ENCODE peak calls at places on chromosomes 7 and 10, in six cellular contexts. P, Q, E, L, Y and R are unnamed samples.

GRCh38 chr7:28069788-28070187 is 110.8 kb downstream of the JAZF1 start:
- DNase-seq in P (no peak), Q (peak; percentile 48), E (peak; percentile 26), L (peak; percentile 19), Y (no peak), R (no peak)

GRCh38 chr7:154998481-154998880 is 4.4 kb downstream of the PAXIP1 start:
- DNase-seq in P (no peak), Q (no peak), E (no peak), L (no peak), Y (no peak), R (no peak)

GRCh38 chr7:115300228-115300870 is 378.5 kb downstream of the MDFIC start:
- DNase-seq in P (no peak), Q (no peak), E (no peak), L (no peak), Y (no peak), R (no peak)

GRCh38 chr7:46630031-46630430 is 709.0 kb upstream of the IGFBP3 start:
- DNase-seq in P (no peak), Q (no peak), E (no peak), L (no peak), Y (no peak), R (no peak)

GRCh38 chr7:8378349-8379019 is 54.9 kb upstream of the NXPH1 start:
- DNase-seq in P (no peak), Q (no peak), E (no peak), L (no peak), Y (no peak), R (no peak)

GRCh38 chr7:100509213-100509612 is 25.5 kb downstream of the NYAP1 start:
- DNase-seq in P (no peak), Q (peak; percentile 42), E (no peak), L (peak; percentile 85), Y (no peak), R (no peak)

GRCh38 chr10:121217331-121217730 is 366.2 kb downstream of the WDR11 start:
- DNase-seq in P (no peak), Q (no peak), E (no peak), L (no peak), Y (no peak), R (no peak)

GRCh38 chr7:46568420-46569116 is 647.5 kb upstream of the IGFBP3 start:
- DNase-seq in P (no peak), Q (no peak), E (peak; percentile 48), L (no peak), Y (no peak), R (no peak)

GRCh38 chr7:73971701-73972341 is 56.2 kb upstream of the ELN start:
- DNase-seq in P (no peak), Q (no peak), E (no peak), L (no peak), Y (no peak), R (no peak)

GRCh38 chr10:80500572-80501380 is 36.9 kb upstream of the SH2D4B start:
- DNase-seq in P (no peak), Q (peak; percentile 76), E (no peak), L (peak; percentile 26), Y (no peak), R (no peak)

GRCh38 chr10:32141018-32141807 is 85.0 kb upstream of the KIF5B start:
- DNase-seq in P (no peak), Q (no peak), E (peak; percentile 51), L (peak; percentile 35), Y (no peak), R (no peak)

GRCh38 chr10:43396928-43397624 is 11.9 kb downstream of the HNRNPF start:
- DNase-seq in P (peak; percentile 51), Q (peak; percentile 80), E (peak; percentile 95), L (peak; percentile 92), Y (peak; percentile 89), R (peak; percentile 85)

GRCh38 chr10:43394868-43395267 is 14.1 kb downstream of the HNRNPF start:
- DNase-seq in P (no peak), Q (no peak), E (no peak), L (no peak), Y (no peak), R (no peak)

GRCh38 chr10:43395571-43396060 is 13.4 kb downstream of the HNRNPF start:
- DNase-seq in P (no peak), Q (no peak), E (no peak), L (peak; percentile 22), Y (no peak), R (no peak)

GRCh38 chr10:43393606-43394360 is 15.2 kb downstream of the HNRNPF start:
- DNase-seq in P (no peak), Q (no peak), E (no peak), L (no peak), Y (no peak), R (no peak)

DNA sequence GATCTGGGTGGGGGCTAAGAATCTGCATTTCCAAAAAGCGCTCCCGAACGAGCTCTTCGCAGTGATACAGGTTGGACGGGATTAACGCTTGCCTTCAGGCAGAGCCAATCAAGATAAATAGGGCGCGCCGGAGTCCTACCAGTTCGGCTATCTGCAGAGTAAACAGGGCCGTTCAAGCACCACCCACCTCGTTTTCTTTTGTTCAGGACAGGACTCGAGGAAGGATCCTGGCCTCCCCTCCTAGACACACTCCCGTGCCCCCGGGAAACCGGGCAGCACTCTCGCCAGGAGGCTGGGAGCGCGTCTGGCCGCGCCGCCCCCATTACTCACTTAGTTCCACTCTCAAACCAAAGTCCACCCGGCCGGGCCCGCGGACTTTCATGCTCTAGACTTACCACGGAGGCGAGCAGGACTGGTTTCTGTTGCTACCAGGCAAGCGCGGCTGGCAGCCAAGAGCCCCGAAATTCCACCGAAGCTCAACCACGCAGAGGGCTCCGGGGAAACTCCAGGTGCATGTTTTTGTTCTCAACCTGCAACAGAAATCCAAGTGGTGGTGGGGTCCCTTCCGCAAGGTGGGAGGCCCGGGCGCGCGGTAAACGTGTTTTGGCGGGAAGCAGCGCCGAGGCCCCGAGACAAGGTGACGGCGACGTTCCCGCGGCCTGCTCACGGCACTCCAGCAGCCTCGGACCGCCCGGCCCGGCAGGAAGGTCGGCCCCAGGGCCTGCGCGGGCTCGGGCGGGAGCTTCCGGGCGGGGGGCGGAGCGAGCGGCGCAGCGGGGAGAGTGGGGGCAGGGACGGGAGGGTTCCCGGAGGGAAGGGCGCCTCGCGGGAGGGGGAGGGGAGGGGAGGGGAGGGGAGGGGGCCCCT is 12.7 kb downstream of the HNRNPF start:
- DNase-seq in P (no peak), Q (peak; percentile 49), E (peak; percentile 85), L (peak; percentile 79), Y (peak; percentile 86), R (peak; percentile 65)
- TF ChIP-seq POLR2A in P (no peak), Q (no peak), E (peak; percentile 76), L (peak; percentile 22), Y (peak; percentile 40), R (peak; percentile 42)

DNA sequence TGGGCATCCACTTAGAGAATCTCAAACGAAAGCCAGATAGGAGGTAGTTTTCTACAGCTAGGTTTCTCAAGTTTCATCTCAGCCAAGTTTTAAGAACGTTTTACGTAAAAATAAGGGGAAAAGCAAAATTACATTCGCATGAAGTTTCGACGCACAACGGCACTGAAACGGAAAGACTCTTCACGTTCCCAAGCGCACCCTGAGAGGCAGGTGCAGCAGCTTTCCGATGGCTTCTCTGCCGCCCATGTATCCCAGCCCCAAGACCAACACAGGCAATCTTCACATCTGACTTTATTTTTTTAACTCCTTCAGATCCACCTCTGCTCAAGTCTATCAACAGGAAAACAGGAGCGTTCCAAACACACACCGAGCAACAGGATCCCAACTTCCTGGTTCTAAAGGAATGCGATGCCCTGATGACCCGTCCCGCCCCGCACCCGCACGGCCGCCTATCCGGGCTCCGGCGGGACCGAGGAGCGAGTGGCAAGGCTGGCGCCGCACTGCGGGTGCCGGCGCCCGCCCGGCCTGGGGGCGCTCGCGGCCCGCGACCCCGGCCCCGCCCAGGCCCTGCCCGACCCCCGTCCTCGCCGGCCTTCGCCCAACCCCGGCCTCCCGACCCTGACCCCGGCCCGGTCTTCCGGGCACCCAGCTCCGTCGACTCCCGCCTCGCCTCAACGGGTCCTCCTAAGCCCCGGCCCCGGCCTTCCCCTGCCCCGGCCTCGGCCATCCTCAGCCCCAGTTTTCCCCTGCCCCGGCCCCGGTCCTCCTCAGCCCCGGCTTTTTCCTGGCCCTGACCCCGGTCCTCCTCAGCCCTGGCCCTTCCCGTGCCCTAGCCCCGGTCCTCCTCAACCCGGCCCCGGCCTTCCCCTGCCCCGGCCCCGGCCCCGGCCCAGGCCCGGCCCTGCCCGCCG is 835 bp downstream of the LARP4B start:
- DNase-seq in P (no peak), Q (no peak), E (peak; percentile 76), L (peak; percentile 55), Y (no peak), R (peak; percentile 38)
- TF ChIP-seq POLR2A in P (no peak), Q (no peak), E (peak; percentile 49), L (peak; percentile 20), Y (no peak), R (no peak)

GRCh38 chr7:116541951-116542350 is 17.1 kb downstream of the CAV1 start:
- DNase-seq in P (no peak), Q (peak; percentile 3), E (no peak), L (no peak), Y (no peak), R (no peak)

GRCh38 chr7:116545411-116545993 is 20.7 kb downstream of the CAV1 start:
- DNase-seq in P (no peak), Q (no peak), E (no peak), L (no peak), Y (no peak), R (no peak)

GRCh38 chr7:116542618-116543017 is 17.8 kb downstream of the CAV1 start:
- DNase-seq in P (no peak), Q (no peak), E (no peak), L (no peak), Y (no peak), R (no peak)

GRCh38 chr7:116544488-116544887 is 19.7 kb downstream of the CAV1 start:
- DNase-seq in P (no peak), Q (peak; percentile 3), E (no peak), L (no peak), Y (no peak), R (no peak)

DNA sequence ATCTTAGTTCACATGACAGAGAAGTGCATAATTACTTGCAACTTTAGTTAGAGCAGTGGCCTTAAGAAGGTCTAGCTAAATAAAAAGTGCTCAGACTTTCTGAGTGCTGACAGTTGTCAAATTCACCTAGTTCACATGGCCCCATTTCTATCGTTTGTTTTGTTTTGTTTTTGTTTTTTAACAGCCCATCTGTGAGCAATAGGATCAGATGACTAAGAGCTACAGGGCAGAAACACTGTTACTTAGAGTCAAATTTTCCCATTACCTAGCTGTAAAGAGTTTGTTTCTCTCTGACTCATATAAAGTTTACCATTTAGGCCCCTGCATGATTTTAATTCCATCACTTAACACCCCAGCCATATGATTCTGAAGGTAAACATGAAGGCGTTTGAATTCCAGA is 18.8 kb downstream of the CAV1 start:
- DNase-seq in P (no peak), Q (no peak), E (no peak), L (no peak), Y (no peak), R (no peak)
- TF ChIP-seq POLR2A in P (no peak), Q (no peak), E (no peak), L (no peak), Y (no peak), R (no peak)

GRCh38 chr7:151226875-151227782 is at the start of gene ABCF2:
- DNase-seq in P (peak; percentile 98), Q (peak; percentile 100), E (peak; percentile 99), L (peak; percentile 99), Y (peak; percentile 99), R (peak; percentile 98)
- TF ChIP-seq POLR2A in P (no peak), Q (peak; percentile 52), E (peak; percentile 74), L (peak; percentile 75), Y (peak; percentile 83), R (peak; percentile 71)

GRCh38 chr7:4973728-4974198 is 14.8 kb upstream of the MMD2 start:
- DNase-seq in P (peak; percentile 32), Q (peak; percentile 63), E (peak; percentile 93), L (peak; percentile 90), Y (peak; percentile 75), R (peak; percentile 97)
- TF ChIP-seq POLR2A in P (no peak), Q (peak; percentile 59), E (peak; percentile 38), L (peak; percentile 64), Y (peak; percentile 83), R (peak; percentile 92)